ENCODE peak calls at places on chromosomes 2 and 18, in nine cellular contexts. One of them, this sample, is unnamed.

GRCh38 chr2:231644426-231644825 is 51.8 kb downstream of the TEX44 start:
- DNase-seq in activated CD8-positive, alpha-beta memory T cell treated with anti-CD3 and anti-CD28 coated beads, Interleukin-2, amount 50 U/mL, for 48 hours: no peak
- DNase-seq in CD8-positive, alpha-beta memory T cell: no peak
- DNase-seq in progenitor cell of endocrine pancreas: no peak
- DNase-seq in SK-MEL-5: no peak
- DNase-seq in neuronal stem cell: no peak
- DNase-seq in HEK293T: no peak
- DNase-seq in glutamatergic neuron: no peak
- DNase-seq in NCI-H446: no peak
- DNase-seq in this sample: no peak

GRCh38 chr18:78935406-78935805 is 44.2 kb upstream of the SALL3 start:
- DNase-seq in NCI-H446: no peak
- DNase-seq in glutamatergic neuron: no peak
- DNase-seq in HEK293T: no peak
- DNase-seq in neuronal stem cell: no peak
- DNase-seq in activated CD8-positive, alpha-beta memory T cell treated with anti-CD3 and anti-CD28 coated beads, Interleukin-2, amount 50 U/mL, for 48 hours: no peak
- DNase-seq in SK-MEL-5: no peak
- DNase-seq in CD8-positive, alpha-beta memory T cell: no peak
- DNase-seq in progenitor cell of endocrine pancreas: no peak
- DNase-seq in this sample: no peak

GRCh38 chr2:165067958-165068612 is 112.8 kb upstream of the SLC38A11 start:
- DNase-seq in progenitor cell of endocrine pancreas: peak; percentile 44
- DNase-seq in SK-MEL-5: peak; percentile 68
- DNase-seq in HEK293T: peak; percentile 83
- DNase-seq in NCI-H446: peak; percentile 54
- DNase-seq in glutamatergic neuron: peak; percentile 91
- DNase-seq in neuronal stem cell: peak; percentile 87
- DNase-seq in CD8-positive, alpha-beta memory T cell: no peak
- DNase-seq in activated CD8-positive, alpha-beta memory T cell treated with anti-CD3 and anti-CD28 coated beads, Interleukin-2, amount 50 U/mL, for 48 hours: no peak
- DNase-seq in this sample: peak; percentile 23

GRCh38 chr18:21241224-21242131 is 554 bp upstream of the GREB1L start:
- DNase-seq in CD8-positive, alpha-beta memory T cell: no peak
- DNase-seq in glutamatergic neuron: peak; percentile 42
- DNase-seq in SK-MEL-5: no peak
- DNase-seq in NCI-H446: no peak
- DNase-seq in progenitor cell of endocrine pancreas: peak; percentile 19
- DNase-seq in neuronal stem cell: peak; percentile 52
- DNase-seq in activated CD8-positive, alpha-beta memory T cell treated with anti-CD3 and anti-CD28 coated beads, Interleukin-2, amount 50 U/mL, for 48 hours: no peak
- DNase-seq in HEK293T: peak; percentile 41
- DNase-seq in this sample: peak; percentile 43

GRCh38 chr18:8946046-8946838 is 156.3 kb upstream of the NDUFV2 start:
- DNase-seq in glutamatergic neuron: no peak
- DNase-seq in CD8-positive, alpha-beta memory T cell: no peak
- DNase-seq in NCI-H446: no peak
- DNase-seq in SK-MEL-5: peak; percentile 46
- DNase-seq in progenitor cell of endocrine pancreas: no peak
- DNase-seq in neuronal stem cell: no peak
- DNase-seq in activated CD8-positive, alpha-beta memory T cell treated with anti-CD3 and anti-CD28 coated beads, Interleukin-2, amount 50 U/mL, for 48 hours: no peak
- DNase-seq in HEK293T: no peak
- DNase-seq in this sample: no peak

GRCh38 chr2:101884423-101884822 is 107.3 kb upstream of the IL1R2 start:
- DNase-seq in neuronal stem cell: no peak
- DNase-seq in NCI-H446: no peak
- DNase-seq in CD8-positive, alpha-beta memory T cell: no peak
- DNase-seq in HEK293T: no peak
- DNase-seq in SK-MEL-5: no peak
- DNase-seq in glutamatergic neuron: no peak
- DNase-seq in activated CD8-positive, alpha-beta memory T cell treated with anti-CD3 and anti-CD28 coated beads, Interleukin-2, amount 50 U/mL, for 48 hours: no peak
- DNase-seq in progenitor cell of endocrine pancreas: no peak
- DNase-seq in this sample: no peak

GRCh38 chr2:157173740-157174184 is 83.7 kb upstream of the GALNT5 start:
- DNase-seq in glutamatergic neuron: no peak
- DNase-seq in NCI-H446: peak; percentile 77
- DNase-seq in SK-MEL-5: peak; percentile 86
- DNase-seq in progenitor cell of endocrine pancreas: no peak
- DNase-seq in activated CD8-positive, alpha-beta memory T cell treated with anti-CD3 and anti-CD28 coated beads, Interleukin-2, amount 50 U/mL, for 48 hours: no peak
- DNase-seq in neuronal stem cell: no peak
- DNase-seq in HEK293T: no peak
- DNase-seq in CD8-positive, alpha-beta memory T cell: no peak
- DNase-seq in this sample: no peak

GRCh38 chr2:11406492-11407381 is 59.2 kb downstream of the E2F6 start:
- DNase-seq in HEK293T: peak; percentile 28
- DNase-seq in neuronal stem cell: no peak
- DNase-seq in glutamatergic neuron: no peak
- DNase-seq in NCI-H446: no peak
- DNase-seq in activated CD8-positive, alpha-beta memory T cell treated with anti-CD3 and anti-CD28 coated beads, Interleukin-2, amount 50 U/mL, for 48 hours: no peak
- DNase-seq in progenitor cell of endocrine pancreas: no peak
- DNase-seq in CD8-positive, alpha-beta memory T cell: no peak
- DNase-seq in SK-MEL-5: peak; percentile 25
- DNase-seq in this sample: no peak

GRCh38 chr2:188515918-188516317 is 224.2 kb downstream of the GULP1 start:
- DNase-seq in glutamatergic neuron: no peak
- DNase-seq in activated CD8-positive, alpha-beta memory T cell treated with anti-CD3 and anti-CD28 coated beads, Interleukin-2, amount 50 U/mL, for 48 hours: no peak
- DNase-seq in neuronal stem cell: no peak
- DNase-seq in progenitor cell of endocrine pancreas: no peak
- DNase-seq in HEK293T: no peak
- DNase-seq in CD8-positive, alpha-beta memory T cell: no peak
- DNase-seq in SK-MEL-5: no peak
- DNase-seq in NCI-H446: no peak
- DNase-seq in this sample: no peak

GRCh38 chr2:143608758-143609157 is 479.5 kb downstream of the ARHGAP15 start:
- DNase-seq in activated CD8-positive, alpha-beta memory T cell treated with anti-CD3 and anti-CD28 coated beads, Interleukin-2, amount 50 U/mL, for 48 hours: no peak
- DNase-seq in glutamatergic neuron: no peak
- DNase-seq in NCI-H446: no peak
- DNase-seq in HEK293T: no peak
- DNase-seq in CD8-positive, alpha-beta memory T cell: no peak
- DNase-seq in SK-MEL-5: no peak
- DNase-seq in progenitor cell of endocrine pancreas: no peak
- DNase-seq in neuronal stem cell: no peak
- DNase-seq in this sample: no peak

GRCh38 chr2:66198873-66199272 is 236.1 kb upstream of the MEIS1 start:
- DNase-seq in neuronal stem cell: no peak
- DNase-seq in progenitor cell of endocrine pancreas: no peak
- DNase-seq in NCI-H446: no peak
- DNase-seq in CD8-positive, alpha-beta memory T cell: no peak
- DNase-seq in HEK293T: no peak
- DNase-seq in SK-MEL-5: no peak
- DNase-seq in activated CD8-positive, alpha-beta memory T cell treated with anti-CD3 and anti-CD28 coated beads, Interleukin-2, amount 50 U/mL, for 48 hours: no peak
- DNase-seq in glutamatergic neuron: no peak
- DNase-seq in this sample: no peak

GRCh38 chr2:28342081-28342967 is 50.3 kb upstream of the FOSL2 start:
- DNase-seq in HEK293T: no peak
- DNase-seq in glutamatergic neuron: no peak
- DNase-seq in NCI-H446: no peak
- DNase-seq in progenitor cell of endocrine pancreas: no peak
- DNase-seq in neuronal stem cell: no peak
- DNase-seq in SK-MEL-5: no peak
- DNase-seq in activated CD8-positive, alpha-beta memory T cell treated with anti-CD3 and anti-CD28 coated beads, Interleukin-2, amount 50 U/mL, for 48 hours: no peak
- DNase-seq in CD8-positive, alpha-beta memory T cell: no peak
- DNase-seq in this sample: no peak

GRCh38 chr2:44005831-44006230 is 10.0 kb upstream of the LRPPRC start:
- DNase-seq in activated CD8-positive, alpha-beta memory T cell treated with anti-CD3 and anti-CD28 coated beads, Interleukin-2, amount 50 U/mL, for 48 hours: no peak
- DNase-seq in HEK293T: no peak
- DNase-seq in CD8-positive, alpha-beta memory T cell: no peak
- DNase-seq in SK-MEL-5: no peak
- DNase-seq in neuronal stem cell: no peak
- DNase-seq in progenitor cell of endocrine pancreas: no peak
- DNase-seq in glutamatergic neuron: no peak
- DNase-seq in NCI-H446: no peak
- DNase-seq in this sample: no peak

GRCh38 chr2:84077504-84077903 is 381.6 kb downstream of the SUCLG1 start:
- DNase-seq in progenitor cell of endocrine pancreas: no peak
- DNase-seq in CD8-positive, alpha-beta memory T cell: no peak
- DNase-seq in neuronal stem cell: peak; percentile 21
- DNase-seq in HEK293T: peak; percentile 12
- DNase-seq in activated CD8-positive, alpha-beta memory T cell treated with anti-CD3 and anti-CD28 coated beads, Interleukin-2, amount 50 U/mL, for 48 hours: no peak
- DNase-seq in NCI-H446: peak; percentile 31
- DNase-seq in glutamatergic neuron: peak; percentile 22
- DNase-seq in SK-MEL-5: peak; percentile 77
- DNase-seq in this sample: no peak

GRCh38 chr18:10455726-10456453 is 1.5 kb downstream of the APCDD1 start:
- DNase-seq in glutamatergic neuron: no peak
- DNase-seq in activated CD8-positive, alpha-beta memory T cell treated with anti-CD3 and anti-CD28 coated beads, Interleukin-2, amount 50 U/mL, for 48 hours: no peak
- DNase-seq in neuronal stem cell: no peak
- DNase-seq in HEK293T: no peak
- DNase-seq in SK-MEL-5: no peak
- DNase-seq in progenitor cell of endocrine pancreas: no peak
- DNase-seq in NCI-H446: no peak
- DNase-seq in CD8-positive, alpha-beta memory T cell: no peak
- DNase-seq in this sample: no peak

GRCh38 chr18:37253424-37254255 is 312.0 kb downstream of the CELF4 start:
- DNase-seq in progenitor cell of endocrine pancreas: peak; percentile 68
- DNase-seq in CD8-positive, alpha-beta memory T cell: no peak
- DNase-seq in neuronal stem cell: peak; percentile 67
- DNase-seq in SK-MEL-5: peak; percentile 10
- DNase-seq in NCI-H446: no peak
- DNase-seq in activated CD8-positive, alpha-beta memory T cell treated with anti-CD3 and anti-CD28 coated beads, Interleukin-2, amount 50 U/mL, for 48 hours: no peak
- DNase-seq in glutamatergic neuron: peak; percentile 72
- DNase-seq in HEK293T: peak; percentile 98
- DNase-seq in this sample: peak; percentile 88

GRCh38 chr2:231709636-231709980 is 1.3 kb downstream of the PTMA start:
- DNase-seq in HEK293T: no peak
- DNase-seq in activated CD8-positive, alpha-beta memory T cell treated with anti-CD3 and anti-CD28 coated beads, Interleukin-2, amount 50 U/mL, for 48 hours: no peak
- DNase-seq in progenitor cell of endocrine pancreas: no peak
- DNase-seq in NCI-H446: no peak
- DNase-seq in neuronal stem cell: no peak
- DNase-seq in glutamatergic neuron: peak; percentile 45
- DNase-seq in SK-MEL-5: no peak
- DNase-seq in CD8-positive, alpha-beta memory T cell: no peak
- DNase-seq in this sample: no peak

GRCh38 chr2:20670315-20671035 is 3.5 kb downstream of the GDF7 start:
- DNase-seq in HEK293T: no peak
- DNase-seq in neuronal stem cell: no peak
- DNase-seq in SK-MEL-5: no peak
- DNase-seq in NCI-H446: no peak
- DNase-seq in CD8-positive, alpha-beta memory T cell: no peak
- DNase-seq in activated CD8-positive, alpha-beta memory T cell treated with anti-CD3 and anti-CD28 coated beads, Interleukin-2, amount 50 U/mL, for 48 hours: no peak
- DNase-seq in glutamatergic neuron: no peak
- DNase-seq in progenitor cell of endocrine pancreas: no peak
- DNase-seq in this sample: no peak

GRCh38 chr2:234763051-234763909 is 188.5 kb upstream of the SH3BP4 start:
- DNase-seq in NCI-H446: no peak
- DNase-seq in neuronal stem cell: no peak
- DNase-seq in progenitor cell of endocrine pancreas: no peak
- DNase-seq in HEK293T: no peak
- DNase-seq in SK-MEL-5: no peak
- DNase-seq in activated CD8-positive, alpha-beta memory T cell treated with anti-CD3 and anti-CD28 coated beads, Interleukin-2, amount 50 U/mL, for 48 hours: no peak
- DNase-seq in glutamatergic neuron: no peak
- DNase-seq in CD8-positive, alpha-beta memory T cell: no peak
- DNase-seq in this sample: no peak

GRCh38 chr2:147182260-147182659 is 662.6 kb upstream of the ACVR2A start:
- DNase-seq in CD8-positive, alpha-beta memory T cell: no peak
- DNase-seq in NCI-H446: no peak
- DNase-seq in glutamatergic neuron: no peak
- DNase-seq in progenitor cell of endocrine pancreas: no peak
- DNase-seq in activated CD8-positive, alpha-beta memory T cell treated with anti-CD3 and anti-CD28 coated beads, Interleukin-2, amount 50 U/mL, for 48 hours: peak; percentile 55
- DNase-seq in neuronal stem cell: no peak
- DNase-seq in SK-MEL-5: no peak
- DNase-seq in HEK293T: no peak
- DNase-seq in this sample: no peak

GRCh38 chr2:148540022-148540421 is 104.5 kb upstream of the EPC2 start:
- DNase-seq in activated CD8-positive, alpha-beta memory T cell treated with anti-CD3 and anti-CD28 coated beads, Interleukin-2, amount 50 U/mL, for 48 hours: peak; percentile 65
- DNase-seq in NCI-H446: no peak
- DNase-seq in HEK293T: no peak
- DNase-seq in glutamatergic neuron: no peak
- DNase-seq in SK-MEL-5: no peak
- DNase-seq in CD8-positive, alpha-beta memory T cell: no peak
- DNase-seq in progenitor cell of endocrine pancreas: no peak
- DNase-seq in neuronal stem cell: no peak
- DNase-seq in this sample: no peak

GRCh38 chr2:67289921-67290371 is 107.2 kb upstream of the ETAA1 start:
- DNase-seq in SK-MEL-5: no peak
- DNase-seq in glutamatergic neuron: no peak
- DNase-seq in neuronal stem cell: no peak
- DNase-seq in progenitor cell of endocrine pancreas: no peak
- DNase-seq in NCI-H446: no peak
- DNase-seq in HEK293T: no peak
- DNase-seq in activated CD8-positive, alpha-beta memory T cell treated with anti-CD3 and anti-CD28 coated beads, Interleukin-2, amount 50 U/mL, for 48 hours: no peak
- DNase-seq in CD8-positive, alpha-beta memory T cell: no peak
- DNase-seq in this sample: no peak

GRCh38 chr18:54148151-54148550 is 76.3 kb downstream of the MBD2 start:
- DNase-seq in glutamatergic neuron: no peak
- DNase-seq in activated CD8-positive, alpha-beta memory T cell treated with anti-CD3 and anti-CD28 coated beads, Interleukin-2, amount 50 U/mL, for 48 hours: no peak
- DNase-seq in CD8-positive, alpha-beta memory T cell: no peak
- DNase-seq in NCI-H446: no peak
- DNase-seq in HEK293T: no peak
- DNase-seq in progenitor cell of endocrine pancreas: no peak
- DNase-seq in SK-MEL-5: no peak
- DNase-seq in neuronal stem cell: no peak
- DNase-seq in this sample: peak; percentile 60

GRCh38 chr2:141137121-141137693 is 993.6 kb downstream of the LRP1B start:
- DNase-seq in SK-MEL-5: no peak
- DNase-seq in HEK293T: no peak
- DNase-seq in CD8-positive, alpha-beta memory T cell: no peak
- DNase-seq in glutamatergic neuron: no peak
- DNase-seq in activated CD8-positive, alpha-beta memory T cell treated with anti-CD3 and anti-CD28 coated beads, Interleukin-2, amount 50 U/mL, for 48 hours: no peak
- DNase-seq in NCI-H446: no peak
- DNase-seq in progenitor cell of endocrine pancreas: no peak
- DNase-seq in neuronal stem cell: no peak
- DNase-seq in this sample: no peak

GRCh38 chr18:76670564-76671288 is 151.6 kb upstream of the ZNF236 start:
- DNase-seq in glutamatergic neuron: no peak
- DNase-seq in progenitor cell of endocrine pancreas: no peak
- DNase-seq in CD8-positive, alpha-beta memory T cell: no peak
- DNase-seq in HEK293T: no peak
- DNase-seq in activated CD8-positive, alpha-beta memory T cell treated with anti-CD3 and anti-CD28 coated beads, Interleukin-2, amount 50 U/mL, for 48 hours: no peak
- DNase-seq in NCI-H446: no peak
- DNase-seq in SK-MEL-5: peak; percentile 94
- DNase-seq in neuronal stem cell: no peak
- DNase-seq in this sample: no peak

GRCh38 chr2:126534508-126534907 is 121.5 kb upstream of the GYPC start:
- DNase-seq in neuronal stem cell: no peak
- DNase-seq in CD8-positive, alpha-beta memory T cell: no peak
- DNase-seq in SK-MEL-5: no peak
- DNase-seq in glutamatergic neuron: no peak
- DNase-seq in activated CD8-positive, alpha-beta memory T cell treated with anti-CD3 and anti-CD28 coated beads, Interleukin-2, amount 50 U/mL, for 48 hours: no peak
- DNase-seq in HEK293T: no peak
- DNase-seq in progenitor cell of endocrine pancreas: no peak
- DNase-seq in NCI-H446: no peak
- DNase-seq in this sample: no peak

GRCh38 chr2:212538156-212539144 is at the start of gene ERBB4:
- DNase-seq in HEK293T: peak; percentile 12
- DNase-seq in progenitor cell of endocrine pancreas: peak; percentile 15
- DNase-seq in SK-MEL-5: no peak
- DNase-seq in NCI-H446: no peak
- DNase-seq in activated CD8-positive, alpha-beta memory T cell treated with anti-CD3 and anti-CD28 coated beads, Interleukin-2, amount 50 U/mL, for 48 hours: peak; percentile 50
- DNase-seq in glutamatergic neuron: peak; percentile 16
- DNase-seq in CD8-positive, alpha-beta memory T cell: no peak
- DNase-seq in neuronal stem cell: peak; percentile 21
- DNase-seq in this sample: no peak

GRCh38 chr18:47930086-47930843 is at the start of gene SMAD2:
- DNase-seq in activated CD8-positive, alpha-beta memory T cell treated with anti-CD3 and anti-CD28 coated beads, Interleukin-2, amount 50 U/mL, for 48 hours: peak; percentile 88
- DNase-seq in progenitor cell of endocrine pancreas: peak; percentile 80
- DNase-seq in HEK293T: no peak
- DNase-seq in NCI-H446: peak; percentile 49
- DNase-seq in glutamatergic neuron: peak; percentile 80
- DNase-seq in SK-MEL-5: peak; percentile 73
- DNase-seq in neuronal stem cell: peak; percentile 87
- DNase-seq in CD8-positive, alpha-beta memory T cell: peak; percentile 83
- DNase-seq in this sample: no peak